ENCODE peak calls at places on chromosomes 12 and 14, in six cellular contexts. One of them, this sample, is unnamed.
A peak's percentile ranks its signal among the peaks of the same experiment; 100 is the strongest.

GRCh38 chr12:4911316-4911994 is 1.8 kb downstream of the KCNA1 start:
- DNase-seq in HTR-8/SVneo: no peak
- DNase-seq in A549: no peak
- DNase-seq in AG20443: no peak
- DNase-seq in fibroblast of lung: no peak
- DNase-seq in WERI-Rb-1: no peak
- DNase-seq in this sample: no peak

GRCh38 chr14:104377256-104377655 is 202.3 kb upstream of the C14orf180 start:
- DNase-seq in HTR-8/SVneo: no peak
- DNase-seq in A549: no peak
- DNase-seq in AG20443: no peak
- DNase-seq in fibroblast of lung: no peak
- DNase-seq in WERI-Rb-1: no peak
- DNase-seq in this sample: no peak

GRCh38 chr14:61568572-61569011 is 126.7 kb upstream of the HIF1A start:
- DNase-seq in HTR-8/SVneo: no peak
- DNase-seq in A549: no peak
- DNase-seq in AG20443: no peak
- DNase-seq in fibroblast of lung: no peak
- DNase-seq in WERI-Rb-1: no peak
- DNase-seq in this sample: no peak

GRCh38 chr12:105330938-105331804 is 680 bp downstream of the C12orf75 start:
- DNase-seq in HTR-8/SVneo: no peak
- DNase-seq in A549: peak; percentile 18
- DNase-seq in AG20443: peak; percentile 45
- DNase-seq in fibroblast of lung: no peak
- DNase-seq in WERI-Rb-1: peak; percentile 37
- DNase-seq in this sample: peak; percentile 45

GRCh38 chr14:67359319-67359774 is 257 bp downstream of the ATP6V1D start:
- DNase-seq in HTR-8/SVneo: peak; percentile 64
- DNase-seq in A549: no peak
- DNase-seq in AG20443: peak; percentile 67
- DNase-seq in fibroblast of lung: peak; percentile 69
- DNase-seq in WERI-Rb-1: peak; percentile 9
- DNase-seq in this sample: peak; percentile 37

GRCh38 chr12:2756756-2757155 is 38.0 kb upstream of the FKBP4 start:
- DNase-seq in HTR-8/SVneo: no peak
- DNase-seq in A549: no peak
- DNase-seq in AG20443: no peak
- DNase-seq in fibroblast of lung: no peak
- DNase-seq in WERI-Rb-1: no peak
- DNase-seq in this sample: no peak

GRCh38 chr14:23704890-23705289 is 68.7 kb downstream of the DHRS2 start:
- DNase-seq in HTR-8/SVneo: no peak
- DNase-seq in A549: peak; percentile 30
- DNase-seq in AG20443: no peak
- DNase-seq in fibroblast of lung: no peak
- DNase-seq in WERI-Rb-1: no peak
- DNase-seq in this sample: no peak

GRCh38 chr14:104224516-104225281 is 86.3 kb downstream of the KIF26A start:
- DNase-seq in HTR-8/SVneo: no peak
- DNase-seq in A549: peak; percentile 15
- DNase-seq in AG20443: no peak
- DNase-seq in fibroblast of lung: no peak
- DNase-seq in WERI-Rb-1: peak; percentile 88
- DNase-seq in this sample: no peak

GRCh38 chr12:49524660-49525324 is 14.0 kb upstream of the KCNH3 start:
- DNase-seq in HTR-8/SVneo: no peak
- DNase-seq in A549: no peak
- DNase-seq in AG20443: no peak
- DNase-seq in fibroblast of lung: no peak
- DNase-seq in WERI-Rb-1: no peak
- DNase-seq in this sample: no peak

GRCh38 chr12:3797649-3798048 is 44.7 kb upstream of the CRACR2A start:
- DNase-seq in HTR-8/SVneo: no peak
- DNase-seq in A549: no peak
- DNase-seq in AG20443: no peak
- DNase-seq in fibroblast of lung: no peak
- DNase-seq in WERI-Rb-1: no peak
- DNase-seq in this sample: no peak

GRCh38 chr14:99768381-99768780 is 24.8 kb upstream of the EML1 start:
- DNase-seq in HTR-8/SVneo: no peak
- DNase-seq in A549: no peak
- DNase-seq in AG20443: peak; percentile 71
- DNase-seq in fibroblast of lung: peak; percentile 33
- DNase-seq in WERI-Rb-1: peak; percentile 42
- DNase-seq in this sample: peak; percentile 59

GRCh38 chr12:69484428-69484827 is 14.2 kb downstream of the FRS2 start:
- DNase-seq in HTR-8/SVneo: no peak
- DNase-seq in A549: no peak
- DNase-seq in AG20443: no peak
- DNase-seq in fibroblast of lung: no peak
- DNase-seq in WERI-Rb-1: no peak
- DNase-seq in this sample: no peak

GRCh38 chr12:109020750-109021380 is at the start of gene SVOP:
- DNase-seq in HTR-8/SVneo: peak; percentile 80
- DNase-seq in A549: peak; percentile 70
- DNase-seq in AG20443: peak; percentile 93
- DNase-seq in fibroblast of lung: peak; percentile 80
- DNase-seq in WERI-Rb-1: peak; percentile 93
- DNase-seq in this sample: peak; percentile 76

GRCh38 chr12:40224439-40225291 is at the start of gene LRRK2:
- DNase-seq in HTR-8/SVneo: peak; percentile 12
- DNase-seq in A549: peak; percentile 78
- DNase-seq in AG20443: peak; percentile 82
- DNase-seq in fibroblast of lung: peak; percentile 77
- DNase-seq in WERI-Rb-1: peak; percentile 66
- DNase-seq in this sample: peak; percentile 52

GRCh38 chr14:72808564-72808963 is 85.3 kb downstream of the DPF3 start:
- DNase-seq in HTR-8/SVneo: no peak
- DNase-seq in A549: no peak
- DNase-seq in AG20443: no peak
- DNase-seq in fibroblast of lung: no peak
- DNase-seq in WERI-Rb-1: no peak
- DNase-seq in this sample: no peak

GRCh38 chr14:30196861-30197260 is 269.2 kb upstream of the PRKD1 start:
- DNase-seq in HTR-8/SVneo: no peak
- DNase-seq in A549: no peak
- DNase-seq in AG20443: no peak
- DNase-seq in fibroblast of lung: no peak
- DNase-seq in WERI-Rb-1: no peak
- DNase-seq in this sample: no peak

GRCh38 chr14:102211240-102211639 is 71.5 kb downstream of the WDR20 start:
- DNase-seq in HTR-8/SVneo: no peak
- DNase-seq in A549: no peak
- DNase-seq in AG20443: no peak
- DNase-seq in fibroblast of lung: no peak
- DNase-seq in WERI-Rb-1: no peak
- DNase-seq in this sample: no peak

GRCh38 chr12:93441111-93441616 is 583 bp downstream of the UBE2N start:
- DNase-seq in HTR-8/SVneo: no peak
- DNase-seq in A549: peak; percentile 23
- DNase-seq in AG20443: peak; percentile 70
- DNase-seq in fibroblast of lung: peak; percentile 22
- DNase-seq in WERI-Rb-1: no peak
- DNase-seq in this sample: peak; percentile 34

GRCh38 chr12:51218607-51219161 is 822 bp upstream of the POU6F1 start:
- DNase-seq in HTR-8/SVneo: no peak
- DNase-seq in A549: peak; percentile 37
- DNase-seq in AG20443: no peak
- DNase-seq in fibroblast of lung: no peak
- DNase-seq in WERI-Rb-1: peak; percentile 62
- DNase-seq in this sample: no peak

GRCh38 chr12:124917841-124918621 is 3.6 kb upstream of the UBC start:
- DNase-seq in HTR-8/SVneo: no peak
- DNase-seq in A549: no peak
- DNase-seq in AG20443: no peak
- DNase-seq in fibroblast of lung: peak; percentile 35
- DNase-seq in WERI-Rb-1: no peak
- DNase-seq in this sample: no peak

GRCh38 chr12:56947633-56948535 is 9.5 kb downstream of the RDH16 start:
- DNase-seq in HTR-8/SVneo: no peak
- DNase-seq in A549: peak; percentile 54
- DNase-seq in AG20443: no peak
- DNase-seq in fibroblast of lung: peak; percentile 2
- DNase-seq in WERI-Rb-1: no peak
- DNase-seq in this sample: no peak

GRCh38 chr12:98355322-98355721 is 160.1 kb upstream of the TMPO start:
- DNase-seq in HTR-8/SVneo: peak; percentile 33
- DNase-seq in A549: peak; percentile 23
- DNase-seq in AG20443: no peak
- DNase-seq in fibroblast of lung: peak; percentile 79
- DNase-seq in WERI-Rb-1: no peak
- DNase-seq in this sample: peak; percentile 17

GRCh38 chr14:68784298-68784910 is 8.5 kb downstream of the ZFP36L1 start:
- DNase-seq in HTR-8/SVneo: no peak
- DNase-seq in A549: peak; percentile 97
- DNase-seq in AG20443: no peak
- DNase-seq in fibroblast of lung: peak; percentile 47
- DNase-seq in WERI-Rb-1: no peak
- DNase-seq in this sample: no peak

GRCh38 chr14:22375321-22375930 is 213.6 kb downstream of the DAD1 start:
- DNase-seq in HTR-8/SVneo: peak; percentile 13
- DNase-seq in A549: peak; percentile 70
- DNase-seq in AG20443: no peak
- DNase-seq in fibroblast of lung: peak; percentile 41
- DNase-seq in WERI-Rb-1: peak; percentile 16
- DNase-seq in this sample: no peak

GRCh38 chr12:124992874-124993567 is 424 bp upstream of the BRI3BP start:
- DNase-seq in HTR-8/SVneo: peak; percentile 64
- DNase-seq in A549: peak; percentile 97
- DNase-seq in AG20443: no peak
- DNase-seq in fibroblast of lung: peak; percentile 49
- DNase-seq in WERI-Rb-1: peak; percentile 95
- DNase-seq in this sample: no peak

GRCh38 chr12:7788316-7788689 is 899 bp upstream of the NANOG start:
- DNase-seq in HTR-8/SVneo: no peak
- DNase-seq in A549: no peak
- DNase-seq in AG20443: no peak
- DNase-seq in fibroblast of lung: no peak
- DNase-seq in WERI-Rb-1: no peak
- DNase-seq in this sample: no peak

GRCh38 chr12:29044799-29045198 is 104.3 kb upstream of the FAR2 start:
- DNase-seq in HTR-8/SVneo: no peak
- DNase-seq in A549: no peak
- DNase-seq in AG20443: no peak
- DNase-seq in fibroblast of lung: no peak
- DNase-seq in WERI-Rb-1: no peak
- DNase-seq in this sample: no peak

GRCh38 chr12:118145798-118146156 is 9.9 kb downstream of the PEBP1 start:
- DNase-seq in HTR-8/SVneo: no peak
- DNase-seq in A549: no peak
- DNase-seq in AG20443: no peak
- DNase-seq in fibroblast of lung: no peak
- DNase-seq in WERI-Rb-1: no peak
- DNase-seq in this sample: no peak

GRCh38 chr14:105226198-105226597 is 22.1 kb upstream of the BTBD6 start:
- DNase-seq in HTR-8/SVneo: no peak
- DNase-seq in A549: no peak
- DNase-seq in AG20443: no peak
- DNase-seq in fibroblast of lung: no peak
- DNase-seq in WERI-Rb-1: no peak
- DNase-seq in this sample: no peak

GRCh38 chr14:67539116-67539515 is 6.0 kb downstream of the PLEKHH1 start:
- DNase-seq in HTR-8/SVneo: no peak
- DNase-seq in A549: no peak
- DNase-seq in AG20443: no peak
- DNase-seq in fibroblast of lung: no peak
- DNase-seq in WERI-Rb-1: no peak
- DNase-seq in this sample: no peak